ENCODE peak calls at places on chromosomes 12 and 14, in five cellular contexts. D is T-helper 9 cell; T is spleen; K is activated CD4-positive, alpha-beta memory T cell treated with anti-CD3 and anti-CD28 coated beads for 36 hours; C is stimulated activated CD8-positive, alpha-beta memory T cell treated with anti-CD3 and anti-CD28 coated beads, Interleukin-12 subunit alpha, Interleukin-12 subunit beta, amount 100 ng/mL, for 1 hour. E is an unnamed sample.

GRCh38 chr12:79690156-79690605 is 583 bp downstream of the PAWR start:
- DNase-seq in C (no peak), K (no peak), T (peak; percentile 85), D (no peak), E (no peak)

GRCh38 chr14:43651185-43651787 is 855.8 kb downstream of the FSCB start:
- DNase-seq in K (no peak), T (no peak), D (no peak), C (no peak), E (no peak)

GRCh38 chr14:73850940-73851339 is 691 bp upstream of the PTGR2 start:
- DNase-seq in K (no peak), T (no peak), C (no peak), D (no peak), E (no peak)

GRCh38 chr12:62955678-62956077 is 20.7 kb upstream of the PPM1H start:
- DNase-seq in D (no peak), K (no peak), C (no peak), T (no peak), E (no peak)

GRCh38 chr12:110071504-110071903 is 23.2 kb upstream of the C12orf76 start:
- DNase-seq in C (no peak), T (no peak), K (no peak), D (no peak), E (no peak)

GRCh38 chr12:53101266-53101665 is 2.0 kb upstream of the SOAT2 start:
- DNase-seq in D (no peak), C (no peak), K (no peak), T (no peak), E (no peak)

GRCh38 chr12:22658214-22658613 is 33.2 kb downstream of the ETNK1 start:
- DNase-seq in T (no peak), D (no peak), C (no peak), K (peak; percentile 44), E (no peak)

GRCh38 chr14:20801726-20802125 is 918 bp downstream of the RNASE1 start:
- DNase-seq in C (no peak), D (no peak), K (no peak), T (no peak), E (no peak)

GRCh38 chr12:63989301-63989845 is 144.9 kb downstream of the SRGAP1 start:
- DNase-seq in K (no peak), C (no peak), T (no peak), D (no peak), E (no peak)

GRCh38 chr14:71579331-71579730 is 352.9 kb upstream of the RGS6 start:
- DNase-seq in D (no peak), K (no peak), C (no peak), T (no peak), E (no peak)

GRCh38 chr12:106138279-106138645 is 492 bp downstream of the NUAK1 start:
- DNase-seq in D (no peak), C (no peak), K (peak; percentile 11), T (no peak), E (no peak)

GRCh38 chr12:57340104-57340503 is 89.1 kb upstream of the STAC3 start:
- DNase-seq in D (no peak), K (no peak), C (no peak), T (no peak), E (no peak)

GRCh38 chr12:27455589-27455988 is 9.1 kb downstream of the SMCO2 start:
- DNase-seq in C (no peak), D (no peak), T (no peak), K (no peak), E (no peak)

GRCh38 chr12:5511644-5512584 is 80.0 kb downstream of the NTF3 start:
- DNase-seq in T (peak; percentile 81), K (no peak), D (no peak), C (no peak), E (no peak)

GRCh38 chr14:74611672-74612345 is at the start of gene LTBP2:
- DNase-seq in C (no peak), D (no peak), K (peak; percentile 25), T (peak; percentile 86), E (no peak)

GRCh38 chr14:76280221-76280620 is 95.7 kb upstream of the ESRRB start:
- DNase-seq in C (no peak), D (no peak), K (no peak), T (no peak), E (no peak)

GRCh38 chr12:112270673-112271072 is 111.6 kb downstream of the HECTD4 start:
- DNase-seq in C (no peak), D (no peak), K (no peak), T (no peak), E (no peak)

GRCh38 chr12:113815031-113815430 is 151.1 kb downstream of the RBM19 start:
- DNase-seq in K (no peak), T (no peak), D (no peak), C (no peak), E (no peak)

GRCh38 chr12:124581299-124581698 is 13.9 kb upstream of the NCOR2 start:
- DNase-seq in K (no peak), C (no peak), T (no peak), D (no peak), E (no peak)

GRCh38 chr12:22858849-22859569 is 234.0 kb downstream of the ETNK1 start:
- DNase-seq in C (no peak), D (no peak), K (no peak), T (no peak), E (no peak)

GRCh38 chr14:50388256-50388931 is 8.3 kb downstream of the CDKL1 start:
- DNase-seq in K (no peak), T (peak; percentile 76), C (no peak), D (no peak), E (no peak)

GRCh38 chr12:55682087-55682796 is 25.5 kb downstream of the ITGA7 start:
- DNase-seq in C (no peak), T (no peak), D (no peak), K (no peak), E (no peak)

GRCh38 chr14:37819155-37820015 is 224.0 kb downstream of the TTC6 start:
- DNase-seq in K (no peak), D (no peak), C (no peak), T (no peak), E (no peak)

GRCh38 chr14:35051796-35052195 is 5.7 kb downstream of the FAM177A1 start:
- DNase-seq in T (no peak), D (no peak), K (no peak), C (no peak), E (no peak)

GRCh38 chr14:69713127-69713800 is 53.7 kb upstream of the SRSF5 start:
- DNase-seq in C (no peak), K (no peak), T (no peak), D (no peak), E (no peak)

GRCh38 chr12:76790564-76791552 is 26.9 kb downstream of the ZDHHC17 start:
- DNase-seq in K (no peak), D (no peak), C (no peak), T (no peak), E (no peak)

GRCh38 chr12:118053071-118053985 is 7.7 kb downstream of the WSB2 start:
- DNase-seq in K (no peak), D (no peak), C (no peak), T (no peak), E (no peak)

GRCh38 chr12:116896525-116896924 is 14.2 kb upstream of the FBXW8 start:
- DNase-seq in T (no peak), K (no peak), D (no peak), C (no peak), E (no peak)

GRCh38 chr12:27123642-27124041 is 41.3 kb upstream of the C12orf71 start:
- DNase-seq in D (no peak), C (no peak), K (no peak), T (no peak), E (no peak)

GRCh38 chr14:101591582-101591981 is 30.3 kb downstream of the DIO3 start:
- DNase-seq in T (peak; percentile 59), K (no peak), C (no peak), D (no peak), E (no peak)

GRCh38 chr14:79375336-79375735 is 836.0 kb downstream of the DIO2 start:
- DNase-seq in K (no peak), C (no peak), D (no peak), T (no peak), E (no peak)

GRCh38 chr12:49094104-49094948 is at the start of gene DHH:
- DNase-seq in T (peak; percentile 77), K (no peak), C (no peak), D (no peak), E (no peak)

GRCh38 chr12:53781218-53781801 is 29.5 kb upstream of the CISTR start:
- DNase-seq in D (no peak), C (no peak), K (no peak), T (no peak), E (no peak)

E was measured in T-helper 17 cell.